ENCODE peak calls at places on chromosomes 16 and 17, in five cellular contexts. T, E, I, R and M are unnamed samples.
A peak's percentile ranks its signal among the peaks of the same experiment; 100 is the strongest.

GRCh38 chr16:20918486-20919239 is 18.1 kb downstream of the LYRM1 start:
- DNase-seq in T (no peak), E (peak; percentile 35), I (no peak), R (no peak), M (peak; percentile 80)

GRCh38 chr16:82183004-82183397 is 13.0 kb upstream of the MPHOSPH6 start:
- DNase-seq in T (no peak), E (no peak), I (no peak), R (no peak), M (no peak)

GRCh38 chr17:58085039-58085715 is 2.0 kb downstream of the DYNLL2 start:
- DNase-seq in T (no peak), E (no peak), I (no peak), R (no peak), M (peak; percentile 59)

GRCh38 chr16:56226187-56226586 is 34.9 kb downstream of the GNAO1 start:
- DNase-seq in T (no peak), E (no peak), I (no peak), R (no peak), M (no peak)

GRCh38 chr16:85686912-85687591 is 1.7 kb downstream of the GINS2 start:
- DNase-seq in T (no peak), E (no peak), I (no peak), R (no peak), M (no peak)

GRCh38 chr16:70370924-70371323 is 24.2 kb downstream of the DDX19A start:
- DNase-seq in T (no peak), E (no peak), I (no peak), R (no peak), M (no peak)

GRCh38 chr17:80938556-80938955 is 53.1 kb upstream of the CHMP6 start:
- DNase-seq in T (no peak), E (no peak), I (no peak), R (peak; percentile 3), M (peak; percentile 2)

GRCh38 chr17:57261084-57261461 is 4.8 kb downstream of the MSI2 start:
- DNase-seq in T (no peak), E (no peak), I (no peak), R (no peak), M (no peak)

GRCh38 chr16:88534731-88535141 is 35.5 kb upstream of the ZC3H18 start:
- DNase-seq in T (no peak), E (peak; percentile 29), I (no peak), R (peak; percentile 67), M (no peak)

GRCh38 chr16:86171329-86171728 is 272.4 kb downstream of the IRF8 start:
- DNase-seq in T (no peak), E (peak; percentile 99), I (no peak), R (no peak), M (no peak)

GRCh38 chr17:76419576-76420245 is 33.2 kb downstream of the UBE2O start:
- DNase-seq in T (no peak), E (no peak), I (no peak), R (no peak), M (no peak)

GRCh38 chr16:4089811-4090293 is 26.4 kb downstream of the ADCY9 start:
- DNase-seq in T (no peak), E (no peak), I (no peak), R (no peak), M (no peak)

GRCh38 chr16:61460020-61460419 is 576.2 kb downstream of the CDH8 start:
- DNase-seq in T (no peak), E (no peak), I (no peak), R (no peak), M (no peak)

GRCh38 chr16:49094471-49094870 is 187.2 kb downstream of the CBLN1 start:
- DNase-seq in T (no peak), E (no peak), I (no peak), R (no peak), M (no peak)

GRCh38 chr17:56908061-56908542 is 5.7 kb downstream of the TRIM25 start:
- DNase-seq in T (no peak), E (no peak), I (peak; percentile 40), R (no peak), M (peak; percentile 59)

GRCh38 chr16:28846933-28847273 is 755 bp upstream of the TUFM start:
- DNase-seq in T (no peak), E (peak; percentile 6), I (no peak), R (no peak), M (no peak)

GRCh38 chr17:70624208-70624607 is 454.9 kb downstream of the KCNJ2 start:
- DNase-seq in T (no peak), E (no peak), I (no peak), R (no peak), M (no peak)

GRCh38 chr16:15690296-15690695 is 40.3 kb downstream of the NDE1 start:
- DNase-seq in T (no peak), E (peak; percentile 61), I (no peak), R (no peak), M (no peak)

DNA sequence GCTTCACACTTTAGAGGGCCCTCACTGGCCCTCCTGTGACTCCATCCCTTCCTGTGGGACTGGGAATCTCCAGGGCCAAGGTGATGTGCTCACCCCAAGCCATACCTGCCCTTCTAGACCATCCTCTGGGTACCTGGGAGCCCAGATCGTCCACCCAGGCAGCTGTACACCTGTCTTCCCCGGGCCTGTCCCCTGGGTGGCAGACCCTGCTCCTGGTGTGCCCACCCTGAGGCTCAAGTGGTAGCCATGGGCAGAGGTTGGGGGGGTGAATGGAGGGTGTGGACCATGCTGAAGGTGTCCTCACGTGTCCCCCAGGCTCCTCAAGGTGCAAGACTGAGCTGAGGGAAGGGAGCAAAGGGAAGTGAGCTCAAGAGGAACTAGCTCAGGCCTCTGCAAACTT is 9.3 kb downstream of the CLEC10A start:
- DNase-seq in T (no peak), E (no peak), I (no peak), R (no peak), M (no peak)
- H3K4me1 ChIP-seq in T (no peaks in the 10 kb centered on the region), E (no peaks in the 10 kb centered on the region), I (no peaks in the 10 kb centered on the region), R (no peaks in the 10 kb centered on the region), M (no peaks in the 10 kb centered on the region)

GRCh38 chr17:78338860-78339259 is 21.0 kb downstream of the SOCS3 start:
- DNase-seq in T (no peak), E (no peak), I (no peak), R (no peak), M (no peak)
- H3K4me1 ChIP-seq in T (peaks cover 12% of the 10 kb centered on the region), E (peaks cover 34% of the 10 kb centered on the region), I (peaks cover 17% of the 10 kb centered on the region), R (peaks cover 19% of the 10 kb centered on the region), M (peaks cover 14% of the 10 kb centered on the region)

DNA sequence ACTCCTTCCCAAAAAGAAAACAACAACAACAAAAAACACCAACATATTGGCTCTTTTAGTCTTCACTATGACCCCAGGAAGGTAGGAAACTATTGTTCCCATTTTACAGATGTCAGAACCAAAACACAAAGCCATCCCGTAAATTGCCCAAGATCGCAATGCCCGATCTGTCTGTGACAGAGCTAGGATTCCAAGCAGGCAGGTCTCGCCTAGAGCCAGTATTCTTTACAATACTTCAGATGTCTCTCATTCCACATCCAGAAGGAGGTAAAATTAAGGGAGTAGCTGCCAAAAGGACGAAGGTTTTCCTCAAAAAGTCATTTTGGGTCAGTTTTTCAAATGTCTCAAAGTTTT is 21.7 kb downstream of the GRB2 start:
- DNase-seq in T (no peak), E (no peak), I (no peak), R (no peak), M (no peak)
- H3K4me1 ChIP-seq in T (no peaks in the 10 kb centered on the region), E (peaks cover 4% of the 10 kb centered on the region), I (no peaks in the 10 kb centered on the region), R (peaks cover 4% of the 10 kb centered on the region), M (peaks cover 9% of the 10 kb centered on the region)

DNA sequence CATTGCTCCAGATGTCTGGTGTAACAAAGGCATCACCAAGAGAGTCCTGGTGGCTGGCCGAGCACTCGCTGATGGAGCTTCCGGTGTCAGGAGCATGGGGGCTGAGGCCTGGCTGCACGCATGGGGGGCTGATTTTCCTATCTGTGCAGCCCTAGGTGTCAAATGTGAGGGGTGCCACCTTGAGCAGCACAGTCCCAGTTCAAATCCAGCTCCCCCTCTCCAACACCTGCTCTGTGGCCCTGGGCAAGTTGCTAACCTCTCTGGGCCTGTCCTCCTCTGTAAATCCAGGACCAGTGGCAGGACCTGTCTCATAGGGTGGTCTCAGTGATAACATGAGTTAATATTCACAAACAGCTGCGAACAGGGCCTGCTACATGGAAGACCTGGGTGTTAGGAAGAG is 12.9 kb downstream of the ENPP7 start:
- DNase-seq in T (no peak), E (no peak), I (no peak), R (no peak), M (no peak)
- H3K4me1 ChIP-seq in T (peaks cover 7% of the 10 kb centered on the region), E (peaks cover 3% of the 10 kb centered on the region), I (no peaks in the 10 kb centered on the region), R (peaks cover 10% of the 10 kb centered on the region), M (peaks cover 6% of the 10 kb centered on the region)

GRCh38 chr16:3008749-3009088 is 4.0 kb upstream of the CLDN9 start:
- DNase-seq in T (no peak), E (no peak), I (no peak), R (no peak), M (no peak)
- H3K4me1 ChIP-seq in T (peaks cover 31% of the 10 kb centered on the region), E (peaks cover 3% of the 10 kb centered on the region), I (no peaks in the 10 kb centered on the region), R (peaks cover 56% of the 10 kb centered on the region), M (peaks cover 4% of the 10 kb centered on the region)

GRCh38 chr17:52986056-52986662 is 827.6 kb upstream of the CA10 start:
- DNase-seq in T (no peak), E (no peak), I (no peak), R (no peak), M (no peak)

DNA sequence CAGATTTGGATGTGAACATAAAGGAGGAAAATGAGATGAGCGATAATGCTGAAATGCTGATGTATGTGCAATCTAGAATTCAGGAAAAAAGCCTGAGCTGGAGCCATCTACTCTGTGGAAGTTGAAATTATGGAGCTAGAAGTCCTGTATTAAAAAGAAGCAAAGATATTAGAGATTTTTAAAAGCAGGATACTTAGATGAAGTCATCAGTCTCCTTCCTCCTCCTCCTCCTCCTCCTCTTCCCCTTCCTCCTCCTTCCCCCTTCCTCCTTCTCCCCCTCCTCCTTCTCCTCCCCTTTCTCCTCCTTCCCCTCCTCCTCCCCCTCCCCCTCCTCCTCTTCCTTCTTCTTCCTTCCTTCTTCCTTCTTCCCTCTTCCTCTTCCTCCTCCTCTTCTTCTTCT is 823.8 kb upstream of the CA10 start:
- DNase-seq in T (no peak), E (no peak), I (no peak), R (no peak), M (no peak)
- H3K4me1 ChIP-seq in T (no peaks in the 10 kb centered on the region), E (no peaks in the 10 kb centered on the region), I (no peaks in the 10 kb centered on the region), R (no peaks in the 10 kb centered on the region), M (no peaks in the 10 kb centered on the region)